ENCODE peak calls at places on chromosomes 7 and 10, in eight cellular contexts. E is breast epithelium; S is hippocampal formation; B is LoVo; H is stimulated activated CD4-positive, alpha-beta T cell treated with anti-CD3 and anti-CD28 coated beads, Interleukin-15, amount 100 ng/mL, for 1 hour; T is NCI-H1694; K is non-pigmented ciliary epithelial cell; J is activated T-helper 9 cell treated with anti-CD3 and anti-CD28 coated beads, Interleukin-2, amount 50 U/mL, for 16 hours. F is an unnamed sample.
A peak's percentile ranks its signal among the peaks of the same experiment; 100 is the strongest.

GRCh38 chr10:47184724-47185330 is 115.2 kb upstream of the GDF10 start:
- DNase-seq in E (no peak), S (no peak), B (no peak), H (no peak), T (no peak), K (no peak), J (no peak), F (no peak)

GRCh38 chr10:52466464-52466863 is 152.4 kb downstream of the DKK1 start:
- DNase-seq in E (no peak), S (no peak), B (no peak), H (no peak), T (no peak), K (no peak), J (no peak), F (no peak)

GRCh38 chr10:86706401-86706841 is 38.1 kb downstream of the LDB3 start:
- DNase-seq in E (no peak), S (no peak), B (no peak), H (no peak), T (no peak), K (no peak), J (no peak), F (no peak)

GRCh38 chr7:48875300-48875916 is 48.9 kb upstream of the CDC14C start:
- DNase-seq in E (no peak), S (peak; percentile 47), B (peak; percentile 55), H (no peak), T (no peak), K (peak; percentile 24), J (no peak), F (peak; percentile 26)

GRCh38 chr7:157410831-157411556 is 74.2 kb downstream of the DNAJB6 start:
- DNase-seq in E (no peak), S (no peak), B (no peak), H (no peak), T (no peak), K (no peak), J (no peak), F (no peak)

GRCh38 chr10:125560947-125561346 is 122.0 kb downstream of the TEX36 start:
- DNase-seq in E (no peak), S (no peak), B (no peak), H (no peak), T (no peak), K (no peak), J (no peak), F (no peak)

GRCh38 chr10:131444286-131444685 is 132.8 kb upstream of the TCERG1L start:
- DNase-seq in E (peak; percentile 38), S (no peak), B (no peak), H (no peak), T (no peak), K (no peak), J (no peak), F (no peak)

GRCh38 chr10:52128056-52128683 is 185.9 kb upstream of the DKK1 start:
- DNase-seq in E (no peak), S (no peak), B (no peak), H (no peak), T (no peak), K (no peak), J (no peak), F (no peak)

GRCh38 chr7:157011333-157012112 is 1.1 kb upstream of the MNX1 start:
- DNase-seq in E (no peak), S (no peak), B (peak; percentile 33), H (no peak), T (no peak), K (no peak), J (no peak), F (no peak)

GRCh38 chr7:110922906-110923305 is 168.0 kb upstream of the LRRN3 start:
- DNase-seq in E (no peak), S (no peak), B (no peak), H (no peak), T (no peak), K (peak; percentile 46), J (no peak), F (no peak)

GRCh38 chr10:68992721-68993440 is 4.3 kb downstream of the KIFBP start:
- DNase-seq in E (no peak), S (no peak), B (no peak), H (no peak), T (no peak), K (peak; percentile 88), J (no peak), F (no peak)

GRCh38 chr10:18880530-18880929 is 168.1 kb upstream of the MALRD1 start:
- DNase-seq in E (no peak), S (no peak), B (no peak), H (no peak), T (no peak), K (no peak), J (no peak), F (no peak)

GRCh38 chr10:25934673-25935139 is 677 bp downstream of the MYO3A start:
- DNase-seq in E (no peak), S (no peak), B (no peak), H (no peak), T (no peak), K (no peak), J (no peak), F (no peak)

GRCh38 chr10:49654036-49654693 is 25.3 kb upstream of the C10orf53 start:
- DNase-seq in E (no peak), S (no peak), B (no peak), H (no peak), T (no peak), K (no peak), J (no peak), F (no peak)

GRCh38 chr7:38561166-38561565 is 70.0 kb downstream of the AMPH start:
- DNase-seq in E (no peak), S (no peak), B (no peak), H (no peak), T (no peak), K (no peak), J (no peak), F (no peak)

GRCh38 chr7:44587843-44588711 is 6.0 kb upstream of the TMED4 start:
- DNase-seq in E (no peak), S (peak; percentile 59), B (peak; percentile 58), H (peak; percentile 26), T (peak; percentile 56), K (no peak), J (no peak), F (peak; percentile 33)

GRCh38 chr10:113026679-113027078 is 76.6 kb downstream of the TCF7L2 start:
- DNase-seq in E (no peak), S (no peak), B (no peak), H (no peak), T (no peak), K (peak; percentile 35), J (no peak), F (no peak)

GRCh38 chr10:123475466-123475865 is 190.7 kb upstream of the GPR26 start:
- DNase-seq in E (no peak), S (no peak), B (no peak), H (no peak), T (no peak), K (no peak), J (no peak), F (peak; percentile 17)

GRCh38 chr10:119355930-119356329 is 148.6 kb downstream of the GRK5 start:
- DNase-seq in E (no peak), S (no peak), B (no peak), H (no peak), T (no peak), K (no peak), J (no peak), F (no peak)

GRCh38 chr7:131284702-131285419 is 42.8 kb upstream of the MKLN1 start:
- DNase-seq in E (peak; percentile 62), S (peak; percentile 39), B (no peak), H (no peak), T (no peak), K (peak; percentile 3), J (no peak), F (peak; percentile 95)

GRCh38 chr7:6614941-6615737 is at the start of gene ZNF853:
- DNase-seq in E (no peak), S (peak; percentile 11), B (no peak), H (no peak), T (no peak), K (no peak), J (no peak), F (no peak)

GRCh38 chr7:139708541-139708940 is 69.3 kb downstream of the HIPK2 start:
- DNase-seq in E (no peak), S (no peak), B (no peak), H (no peak), T (no peak), K (no peak), J (no peak), F (no peak)